ENCODE peak calls at places on chromosomes 12 and 14, in eight cellular contexts. L, K, T, F, G, C, W and H are unnamed samples.
A peak's percentile ranks its signal among the peaks of the same experiment; 100 is the strongest.

GRCh38 chr14:31510222-31510621 is 22.4 kb upstream of the GPR33 start:
- DNase-seq in L (no peak), K (peak; percentile 24), T (peak; percentile 40), F (peak; percentile 1), G (no peak), C (no peak), W (peak; percentile 13), H (peak; percentile 46)

GRCh38 chr12:130111965-130112496 is 50.2 kb upstream of the FZD10 start:
- DNase-seq in L (no peak), K (no peak), T (no peak), F (no peak), G (no peak), C (no peak), W (no peak), H (no peak)

GRCh38 chr12:104154806-104155205 is 16.8 kb upstream of the NFYB start:
- DNase-seq in L (no peak), K (no peak), T (no peak), F (no peak), G (no peak), C (no peak), W (no peak), H (no peak)

GRCh38 chr14:89186850-89187376 is 230.1 kb downstream of the FOXN3 start:
- DNase-seq in L (no peak), K (no peak), T (no peak), F (no peak), G (no peak), C (no peak), W (peak; percentile 33), H (no peak)

GRCh38 chr12:53994691-53995310 is 5.2 kb upstream of the HOXC9 start:
- DNase-seq in L (no peak), K (no peak), T (no peak), F (no peak), G (no peak), C (no peak), W (no peak), H (peak; percentile 51)

GRCh38 chr12:38384816-38385491 is 68.4 kb downstream of the ALG10B start:
- DNase-seq in L (no peak), K (no peak), T (peak; percentile 3), F (no peak), G (no peak), C (no peak), W (peak; percentile 81), H (peak; percentile 66)

GRCh38 chr12:93226356-93226755 is 151.4 kb upstream of the NUDT4 start:
- DNase-seq in L (no peak), K (no peak), T (no peak), F (no peak), G (no peak), C (no peak), W (no peak), H (no peak)

GRCh38 chr12:70557583-70558263 is 79.5 kb downstream of the PTPRB start:
- DNase-seq in L (no peak), K (peak; percentile 98), T (no peak), F (no peak), G (no peak), C (no peak), W (no peak), H (no peak)

GRCh38 chr12:124289634-124290600 is 5.0 kb upstream of the RFLNA start:
- DNase-seq in L (no peak), K (no peak), T (no peak), F (peak; percentile 64), G (no peak), C (no peak), W (no peak), H (no peak)

GRCh38 chr14:61174395-61175386 is 106.4 kb downstream of the TMEM30B start:
- DNase-seq in L (no peak), K (no peak), T (no peak), F (no peak), G (no peak), C (no peak), W (peak; percentile 47), H (no peak)

GRCh38 chr12:113891737-113892520 is 74.2 kb downstream of the RBM19 start:
- DNase-seq in L (peak; percentile 6), K (no peak), T (no peak), F (no peak), G (no peak), C (peak; percentile 95), W (no peak), H (no peak)

GRCh38 chr12:44367916-44368315 is 508.2 kb downstream of the NELL2 start:
- DNase-seq in L (no peak), K (no peak), T (no peak), F (no peak), G (no peak), C (no peak), W (no peak), H (no peak)

GRCh38 chr14:74637184-74637562 is 25.1 kb upstream of the LTBP2 start:
- DNase-seq in L (no peak), K (no peak), T (no peak), F (no peak), G (no peak), C (no peak), W (peak; percentile 77), H (no peak)

GRCh38 chr12:106311139-106311538 is 8.6 kb downstream of the TCP11L2 start:
- DNase-seq in L (no peak), K (no peak), T (no peak), F (no peak), G (no peak), C (no peak), W (no peak), H (no peak)

GRCh38 chr12:49367381-49368239 is at the start of gene SPATS2:
- DNase-seq in L (peak; percentile 87), K (no peak), T (peak; percentile 39), F (no peak), G (no peak), C (no peak), W (peak; percentile 98), H (peak; percentile 97)

GRCh38 chr12:32036477-32037263 is 70.0 kb upstream of the BICD1 start:
- DNase-seq in L (no peak), K (no peak), T (no peak), F (no peak), G (no peak), C (no peak), W (no peak), H (no peak)

GRCh38 chr12:55698241-55698955 is 9.3 kb downstream of the ITGA7 start:
- DNase-seq in L (no peak), K (no peak), T (no peak), F (no peak), G (no peak), C (no peak), W (no peak), H (no peak)

GRCh38 chr14:55245657-55246268 is 25.5 kb upstream of the FBXO34 start:
- DNase-seq in L (no peak), K (no peak), T (peak; percentile 58), F (peak; percentile 8), G (no peak), C (no peak), W (peak; percentile 43), H (peak; percentile 64)

GRCh38 chr14:55807536-55807935 is 227.5 kb downstream of the KTN1 start:
- DNase-seq in L (no peak), K (no peak), T (no peak), F (no peak), G (no peak), C (no peak), W (no peak), H (no peak)

GRCh38 chr12:68932701-68933563 is at the start of gene CPM:
- DNase-seq in L (peak; percentile 43), K (peak; percentile 90), T (peak; percentile 56), F (no peak), G (peak; percentile 51), C (no peak), W (peak; percentile 53), H (peak; percentile 72)

GRCh38 chr14:23396126-23396525 is 11.9 kb downstream of the MYH6 start:
- DNase-seq in L (no peak), K (no peak), T (no peak), F (no peak), G (no peak), C (no peak), W (no peak), H (no peak)

GRCh38 chr14:50813544-50813863 is 17.5 kb downstream of the NIN start:
- DNase-seq in L (no peak), K (no peak), T (no peak), F (no peak), G (no peak), C (no peak), W (no peak), H (no peak)

GRCh38 chr14:77026166-77026929 is 2.2 kb downstream of the IRF2BPL start:
- DNase-seq in L (no peak), K (no peak), T (no peak), F (no peak), G (no peak), C (no peak), W (peak; percentile 61), H (peak; percentile 56)

GRCh38 chr14:67004521-67004920 is 184.7 kb upstream of the GARIN2 start:
- DNase-seq in L (no peak), K (no peak), T (no peak), F (peak; percentile 3), G (no peak), C (no peak), W (no peak), H (no peak)

GRCh38 chr12:3770891-3771290 is 18.0 kb upstream of the CRACR2A start:
- DNase-seq in L (no peak), K (no peak), T (no peak), F (no peak), G (no peak), C (no peak), W (no peak), H (no peak)

GRCh38 chr14:51873221-51873893 is 12.9 kb downstream of the GNG2 start:
- DNase-seq in L (no peak), K (no peak), T (peak; percentile 13), F (peak; percentile 89), G (no peak), C (no peak), W (peak; percentile 10), H (no peak)

GRCh38 chr14:34912966-34913365 is 37.8 kb upstream of the BAZ1A start:
- DNase-seq in L (no peak), K (no peak), T (no peak), F (no peak), G (no peak), C (no peak), W (no peak), H (no peak)

GRCh38 chr12:104712968-104713367 is 245.1 kb downstream of the SLC41A2 start:
- DNase-seq in L (no peak), K (no peak), T (no peak), F (no peak), G (no peak), C (no peak), W (no peak), H (no peak)

GRCh38 chr12:88334271-88334670 is 192.2 kb downstream of the TMTC3 start:
- DNase-seq in L (no peak), K (no peak), T (no peak), F (no peak), G (no peak), C (no peak), W (no peak), H (peak; percentile 43)

GRCh38 chr12:93573552-93574223 is 1.2 kb downstream of the SOCS2 start:
- DNase-seq in L (no peak), K (no peak), T (peak; percentile 55), F (no peak), G (no peak), C (no peak), W (peak; percentile 40), H (peak; percentile 44)

GRCh38 chr12:29275834-29276233 is 105.1 kb downstream of the ERGIC2 start:
- DNase-seq in L (no peak), K (no peak), T (no peak), F (no peak), G (no peak), C (no peak), W (peak; percentile 66), H (no peak)

GRCh38 chr12:42607584-42607984 is 18.0 kb upstream of the PRICKLE1 start:
- DNase-seq in L (no peak), K (no peak), T (no peak), F (no peak), G (no peak), C (no peak), W (peak; percentile 78), H (no peak)

GRCh38 chr12:105330938-105331804 is 680 bp downstream of the C12orf75 start:
- DNase-seq in L (no peak), K (no peak), T (peak; percentile 56), F (no peak), G (peak; percentile 25), C (no peak), W (peak; percentile 29), H (peak; percentile 36)

GRCh38 chr14:56555921-56556570 is 23.6 kb upstream of the TMEM260 start:
- DNase-seq in L (no peak), K (peak; percentile 5), T (peak; percentile 75), F (no peak), G (no peak), C (peak; percentile 18), W (peak; percentile 89), H (peak; percentile 79)